ENCODE peak calls at places on chromosomes 7 and 10, in five cellular contexts. U is HCT116, I is NT2/D1, T is K562, E is HepG2. H is an unnamed sample.

GRCh38 chr7:128059143-128059975 is 28.1 kb upstream of the LRRC4 start:
- DNase-seq in U (no peak), T (no peak), I (no peak), E (no peak), H (no peak)

GRCh38 chr10:133565441-133566294 is at the start of gene SYCE1:
- DNase-seq in E (no peak), I (no peak), T (no peak), U (no peak), H (no peak)

GRCh38 chr7:43569424-43569823 is 13.5 kb upstream of the STK17A start:
- DNase-seq in I (no peak), E (no peak), U (no peak), T (no peak), H (no peak)

GRCh38 chr10:6014241-6014761 is 37.0 kb upstream of the IL15RA start:
- DNase-seq in E (peak), T (peak), I (peak), U (peak), H (peak)

GRCh38 chr7:90968871-90969270 is 295.4 kb upstream of the FZD1 start:
- DNase-seq in I (no peak), U (no peak), T (no peak), E (no peak), H (no peak)

GRCh38 chr10:112812571-112812970 is 137.5 kb upstream of the TCF7L2 start:
- DNase-seq in I (no peak), U (no peak), E (no peak), T (no peak), H (no peak)

GRCh38 chr10:22831586-22831985 is 96.3 kb upstream of the ARMC3 start:
- DNase-seq in I (no peak), E (no peak), U (no peak), T (no peak), H (no peak)

GRCh38 chr7:41879424-41879823 is 176.5 kb upstream of the INHBA start:
- DNase-seq in I (no peak), E (no peak), U (no peak), T (no peak), H (no peak)

GRCh38 chr10:85614981-85615380 is 751.6 kb downstream of the GRID1 start:
- DNase-seq in I (no peak), E (no peak), T (no peak), U (no peak), H (no peak)

GRCh38 chr10:118447478-118447877 is 105.4 kb upstream of the FAM204A start:
- DNase-seq in T (no peak), U (no peak), I (no peak), E (no peak), H (no peak)

GRCh38 chr10:132522521-132523411 is 14.8 kb upstream of the INPP5A start:
- DNase-seq in T (no peak), U (no peak), E (no peak), I (no peak), H (no peak)

GRCh38 chr10:95423327-95424005 is 132.7 kb upstream of the PDLIM1 start:
- DNase-seq in E (no peak), T (no peak), U (no peak), I (no peak), H (no peak)

GRCh38 chr7:131623154-131623553 is 66.7 kb upstream of the PODXL start:
- DNase-seq in U (no peak), I (no peak), E (no peak), T (peak), H (no peak)

GRCh38 chr10:21888959-21889358 is 114.6 kb downstream of the DNAJC1 start:
- DNase-seq in U (no peak), T (no peak), I (no peak), E (no peak), H (peak)

GRCh38 chr10:7593068-7593467 is 73.7 kb downstream of the ITIH5 start:
- DNase-seq in U (no peak), E (no peak), I (no peak), T (no peak), H (no peak)

GRCh38 chr7:41890631-41891265 is 187.9 kb upstream of the INHBA start:
- DNase-seq in I (no peak), U (no peak), T (no peak), E (no peak), H (no peak)

GRCh38 chr10:95277614-95278013 is 13.2 kb downstream of the PDLIM1 start:
- DNase-seq in E (no peak), T (no peak), I (no peak), U (no peak), H (no peak)

GRCh38 chr10:73887038-73888015 is 13.0 kb upstream of the CAMK2G start:
- DNase-seq in I (no peak), E (no peak), T (no peak), U (peak), H (no peak)

GRCh38 chr7:112981966-112982365 is 104.7 kb downstream of the GPR85 start:
- DNase-seq in U (no peak), T (no peak), E (no peak), I (no peak), H (no peak)

GRCh38 chr7:112789824-112790650 is at the start of gene TMEM168:
- DNase-seq in E (peak), T (peak), U (peak), I (peak), H (peak)

GRCh38 chr10:680745-681144 is 8.7 kb downstream of the DIP2C start:
- DNase-seq in I (no peak), U (no peak), E (no peak), T (no peak), H (no peak)

GRCh38 chr10:66378117-66378876 is 547.5 kb upstream of the LRRTM3 start:
- DNase-seq in T (no peak), U (no peak), I (no peak), E (no peak), H (no peak)

GRCh38 chr10:131271195-131271880 is 40.2 kb downstream of the TCERG1L start:
- DNase-seq in U (no peak), I (no peak), T (no peak), E (no peak), H (no peak)

GRCh38 chr10:32112055-32112454 is 55.8 kb upstream of the KIF5B start:
- DNase-seq in U (peak), T (no peak), I (no peak), E (peak), H (no peak)

GRCh38 chr7:96728139-96728538 is 18.5 kb upstream of the SEM1 start:
- DNase-seq in U (no peak), T (no peak), E (no peak), I (no peak), H (no peak)

GRCh38 chr10:93968452-93969044 is 25.2 kb upstream of the PLCE1 start:
- DNase-seq in U (no peak), T (no peak), E (no peak), I (no peak), H (no peak)

GRCh38 chr10:104639595-104640338 is 1.3 kb upstream of the SORCS3 start:
- DNase-seq in I (no peak), U (no peak), T (no peak), E (no peak), H (no peak)

GRCh38 chr10:74153676-74154075 is 2.7 kb downstream of the ADK start:
- DNase-seq in E (no peak), U (no peak), T (no peak), I (no peak), H (no peak)

GRCh38 chr7:88450874-88451273 is 144.2 kb upstream of the STEAP4 start:
- DNase-seq in T (no peak), U (no peak), I (no peak), E (no peak), H (no peak)

GRCh38 chr10:44380829-44381600 is 3.9 kb downstream of the CXCL12 start:
- DNase-seq in I (no peak), E (no peak), T (no peak), U (no peak), H (no peak)

GRCh38 chr7:146960747-146961416 is 844.3 kb downstream of the CNTNAP2 start:
- DNase-seq in E (no peak), T (no peak), I (peak), U (no peak), H (no peak)

GRCh38 chr10:31207636-31208035 is 111.4 kb upstream of the ZEB1 start:
- DNase-seq in E (no peak), I (no peak), T (no peak), U (no peak), H (no peak)

GRCh38 chr7:49243521-49243920 is 319.2 kb downstream of the CDC14C start:
- DNase-seq in T (no peak), U (no peak), E (no peak), I (no peak), H (no peak)

GRCh38 chr10:113099431-113100298 is 149.6 kb downstream of the TCF7L2 start:
- DNase-seq in E (no peak), U (no peak), I (no peak), T (no peak), H (no peak)

GRCh38 chr10:109429956-109430760 is 493.2 kb downstream of the XPNPEP1 start:
- DNase-seq in T (no peak), I (no peak), E (no peak), U (no peak), H (no peak)

GRCh38 chr10:132539431-132539839 is 1.8 kb downstream of the INPP5A start:
- DNase-seq in U (no peak), T (no peak), E (no peak), I (no peak), H (no peak)

GRCh38 chr7:92808006-92808405 is 28.4 kb downstream of the CDK6 start:
- DNase-seq in T (no peak), I (no peak), U (no peak), E (no peak), H (no peak)

GRCh38 chr7:12212051-12212485 is 974 bp downstream of the TMEM106B start:
- DNase-seq in T (peak), U (peak), E (peak), I (no peak), H (no peak)
- TF ChIP-seq YY1 in T (no peak), U (no peak), E (no peak), I (no peak), H (no peak)

GRCh38 chr10:29634764-29635625 is at the start of gene SVIL:
- DNase-seq in U (no peak), T (no peak), I (no peak), E (peak), H (no peak)
- TF ChIP-seq YY1 in U (peak), T (no peak), I (peak), E (no peak), H (no peak)

DNA sequence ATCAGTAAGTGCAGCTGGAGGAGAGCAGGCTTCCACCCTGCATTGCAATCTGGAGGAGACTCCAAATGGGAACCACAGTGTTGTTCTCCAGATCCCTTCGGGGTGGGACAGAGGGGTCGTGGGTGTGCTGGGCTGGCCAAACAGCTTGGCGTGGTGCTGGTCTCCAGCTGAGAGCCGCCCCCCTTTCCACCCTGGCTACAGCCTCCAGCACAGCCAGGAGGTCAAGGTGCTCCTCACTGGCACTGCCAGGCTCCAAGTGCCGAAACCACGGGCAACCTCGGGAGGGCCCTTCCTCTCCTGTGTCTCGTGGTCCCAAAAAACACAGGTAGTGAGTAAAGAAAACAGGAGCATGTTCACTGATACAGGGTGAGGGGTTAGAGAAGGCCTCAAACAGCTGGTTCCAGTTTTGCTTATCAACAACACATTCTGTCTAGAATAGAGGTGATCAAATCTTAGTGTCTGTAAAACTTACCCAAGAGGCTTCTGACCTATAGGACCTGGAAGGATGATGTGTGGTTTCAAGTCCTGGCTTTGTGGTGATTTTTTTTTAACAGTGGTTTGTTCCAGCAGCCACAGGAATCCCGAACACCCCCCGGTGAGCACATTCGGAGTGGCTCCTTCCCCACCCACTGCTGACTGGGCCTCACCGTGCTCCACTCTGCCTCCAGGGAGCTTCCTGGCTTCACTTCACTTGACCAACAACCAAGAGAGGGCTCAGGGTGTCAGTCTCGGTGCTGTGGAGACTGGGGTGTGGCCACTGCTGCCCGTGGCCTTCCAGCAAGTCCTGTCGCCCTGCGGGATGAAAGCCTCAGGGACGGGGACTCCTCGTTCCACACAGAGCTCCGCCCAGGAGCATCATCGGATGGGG is 31.2 kb upstream of the EN2 start:
- DNase-seq in E (no peak), I (no peak), T (no peak), U (no peak), H (no peak)
- TF ChIP-seq YY1 in E (no peak), I (no peak), T (no peak), U (no peak), H (no peak)

DNA sequence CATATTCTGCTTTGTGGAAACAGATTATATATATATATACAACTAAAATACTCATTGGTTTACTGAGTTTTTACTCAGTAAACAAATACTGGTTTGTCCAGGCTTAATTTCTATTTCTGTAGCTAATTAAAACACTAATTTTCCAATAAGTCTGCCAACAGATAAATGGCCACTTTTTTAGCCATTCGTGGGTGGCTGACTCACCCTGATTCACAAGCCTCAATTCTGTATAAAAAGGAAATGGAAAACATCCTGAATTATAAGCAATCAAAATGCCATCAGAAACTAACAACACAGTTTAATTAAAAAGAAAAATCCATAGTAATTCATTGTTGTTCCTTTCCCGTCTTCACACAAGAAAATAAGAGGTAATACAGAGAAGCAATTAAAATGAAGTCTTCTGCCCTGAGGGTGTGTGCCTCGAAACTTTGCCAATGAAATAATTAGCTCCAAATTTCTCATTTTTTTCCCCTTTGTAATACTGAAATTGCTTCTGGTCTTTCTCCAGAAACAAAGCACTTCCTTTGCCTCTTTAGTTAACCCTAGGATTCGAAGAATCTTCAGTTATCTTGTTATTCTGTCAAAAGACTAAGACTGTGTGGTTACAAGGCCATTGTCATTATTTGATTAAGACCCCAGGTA is 118.7 kb upstream of the PTN start:
- DNase-seq in E (no peak), T (no peak), I (no peak), U (no peak), H (no peak)
- TF ChIP-seq YY1 in E (no peak), T (no peak), I (no peak), U (no peak), H (no peak)

DNA sequence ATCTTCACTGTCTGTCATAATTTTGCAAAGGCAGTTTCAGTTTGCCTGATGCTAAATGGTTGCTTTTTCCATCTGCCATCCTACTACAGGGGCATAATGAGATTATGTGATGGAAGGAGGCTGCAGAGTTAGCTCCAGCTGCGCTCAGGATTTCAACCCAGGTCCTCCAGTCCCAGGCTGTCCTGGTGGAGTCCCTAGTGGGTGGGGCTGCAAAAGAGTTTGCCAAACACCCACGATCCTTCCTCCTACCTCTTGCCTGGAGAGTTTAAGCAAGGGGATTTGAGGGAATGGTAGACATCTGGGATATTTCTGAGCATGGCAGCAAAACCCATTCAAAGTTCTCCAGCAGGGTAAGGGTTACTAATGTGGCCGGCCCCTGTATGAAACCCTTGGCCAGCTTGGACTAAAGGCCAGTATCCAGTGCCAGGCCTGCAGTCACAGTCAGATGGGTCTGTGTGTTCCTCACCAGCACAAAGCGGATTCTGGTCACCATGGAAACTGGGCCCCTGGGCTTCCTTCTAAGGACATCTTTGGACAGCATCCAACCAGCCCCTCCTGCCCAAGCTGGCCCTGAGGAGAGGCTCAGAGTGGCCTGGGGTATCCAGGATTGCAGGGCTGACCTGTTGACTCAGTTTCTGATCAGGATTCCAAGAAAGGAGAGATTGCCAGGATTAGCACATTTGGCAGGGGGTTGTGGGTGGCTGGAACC is 42.7 kb upstream of the CHST3 start:
- DNase-seq in E (no peak), I (no peak), U (no peak), T (no peak), H (no peak)
- TF ChIP-seq YY1 in E (no peak), I (no peak), U (no peak), T (no peak), H (no peak)

DNA sequence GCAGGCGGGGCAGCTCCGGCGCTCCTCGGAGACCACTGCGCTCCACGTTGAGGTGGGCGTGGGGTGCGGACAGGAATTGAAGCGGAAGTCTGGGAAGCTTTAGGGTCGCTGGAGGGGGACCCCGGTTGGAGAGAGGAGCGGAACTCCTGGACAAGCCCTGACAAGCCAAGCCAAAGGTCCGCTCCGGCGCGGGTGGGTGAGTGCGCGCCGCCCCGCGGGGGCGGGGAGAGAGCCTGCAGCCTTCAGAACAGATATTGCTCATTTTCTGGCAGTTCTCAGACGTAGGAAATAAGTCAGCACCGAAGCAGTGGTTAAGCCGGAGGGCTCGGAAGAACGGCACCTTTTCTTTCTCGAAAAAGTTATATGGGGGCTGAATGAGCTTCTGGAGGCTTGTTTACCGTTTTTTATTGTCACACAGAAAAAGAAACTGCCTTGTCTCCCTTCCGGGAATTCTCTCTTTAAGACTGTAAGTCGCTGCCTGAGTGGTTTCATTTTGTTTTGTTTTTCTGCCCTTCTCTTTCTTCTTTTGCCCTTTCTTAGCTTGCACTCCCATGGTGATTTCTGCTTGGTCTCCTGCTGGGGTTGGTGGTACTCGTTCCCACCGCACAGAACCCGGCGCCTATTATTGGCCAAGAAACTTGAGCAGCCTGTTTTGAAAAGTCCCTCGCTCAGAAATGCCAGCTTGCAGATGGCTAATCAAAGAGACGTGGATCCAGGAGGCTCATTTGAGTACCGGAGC is 732 bp downstream of the FAS start:
- DNase-seq in I (no peak), T (peak), E (peak), U (peak), H (no peak)
- TF ChIP-seq YY1 in I (no peak), T (no peak), E (no peak), U (no peak), H (no peak)

GRCh38 chr10:125982256-125982948 is 86.0 kb downstream of the FANK1 start:
- DNase-seq in T (peak), E (peak), I (peak), U (peak), H (peak)
- TF ChIP-seq YY1 in T (no peak), E (no peak), I (no peak), U (no peak), H (no peak)

GRCh38 chr7:29457565-29457971 is 106.1 kb upstream of the PRR15 start:
- DNase-seq in I (no peak), U (no peak), T (no peak), E (no peak), H (no peak)
- TF ChIP-seq YY1 in I (no peak), U (no peak), T (no peak), E (no peak), H (no peak)